ENCODE peak calls at places on chromosomes 6 and 20, in ten cellular contexts. One of them, this sample, is unnamed.

GRCh38 chr6:14638932-14639875 is 521.6 kb downstream of the CD83 start:
- DNase-seq in bronchial epithelial cell: peak
- DNase-seq in neural crest cell: no peak
- DNase-seq in sciatic nerve: no peak
- DNase-seq in heart right ventricle: peak
- DNase-seq in NCI-H146: peak
- DNase-seq in Daoy: peak
- DNase-seq in effector CD4-positive, alpha-beta T cell: no peak
- DNase-seq in fibroblast of the conjunctiva: no peak
- DNase-seq in Calu3: no peak
- DNase-seq in this sample: no peak

GRCh38 chr20:33002087-33002808 is 2.0 kb downstream of the SUN5 start:
- DNase-seq in heart right ventricle: no peak
- DNase-seq in fibroblast of the conjunctiva: no peak
- DNase-seq in NCI-H146: no peak
- DNase-seq in sciatic nerve: no peak
- DNase-seq in Daoy: no peak
- DNase-seq in Calu3: no peak
- DNase-seq in bronchial epithelial cell: no peak
- DNase-seq in effector CD4-positive, alpha-beta T cell: no peak
- DNase-seq in neural crest cell: no peak
- DNase-seq in this sample: no peak

GRCh38 chr6:169452117-169452868 is 198.6 kb upstream of the THBS2 start:
- DNase-seq in sciatic nerve: peak
- DNase-seq in heart right ventricle: peak
- DNase-seq in neural crest cell: no peak
- DNase-seq in Daoy: peak
- DNase-seq in Calu3: peak
- DNase-seq in bronchial epithelial cell: peak
- DNase-seq in effector CD4-positive, alpha-beta T cell: no peak
- DNase-seq in fibroblast of the conjunctiva: peak
- DNase-seq in NCI-H146: peak
- DNase-seq in this sample: no peak

GRCh38 chr6:158066161-158066781 is 84.6 kb downstream of the SYNJ2 start:
- DNase-seq in effector CD4-positive, alpha-beta T cell: no peak
- DNase-seq in NCI-H146: no peak
- DNase-seq in Calu3: no peak
- DNase-seq in sciatic nerve: no peak
- DNase-seq in Daoy: peak
- DNase-seq in fibroblast of the conjunctiva: no peak
- DNase-seq in heart right ventricle: no peak
- DNase-seq in neural crest cell: no peak
- DNase-seq in bronchial epithelial cell: no peak
- DNase-seq in this sample: no peak

GRCh38 chr6:13089296-13089994 is 238.9 kb downstream of the TBC1D7 start:
- DNase-seq in heart right ventricle: no peak
- DNase-seq in neural crest cell: no peak
- DNase-seq in Daoy: no peak
- DNase-seq in sciatic nerve: no peak
- DNase-seq in Calu3: no peak
- DNase-seq in bronchial epithelial cell: peak
- DNase-seq in effector CD4-positive, alpha-beta T cell: no peak
- DNase-seq in fibroblast of the conjunctiva: no peak
- DNase-seq in NCI-H146: no peak
- DNase-seq in this sample: no peak

GRCh38 chr6:116191881-116192280 is 62.0 kb downstream of the TSPYL4 start:
- DNase-seq in sciatic nerve: no peak
- DNase-seq in Daoy: no peak
- DNase-seq in heart right ventricle: no peak
- DNase-seq in neural crest cell: no peak
- DNase-seq in effector CD4-positive, alpha-beta T cell: no peak
- DNase-seq in Calu3: no peak
- DNase-seq in fibroblast of the conjunctiva: no peak
- DNase-seq in NCI-H146: no peak
- DNase-seq in bronchial epithelial cell: no peak
- DNase-seq in this sample: no peak

GRCh38 chr6:33908025-33908424 is 104.2 kb upstream of the MLN start:
- DNase-seq in NCI-H146: no peak
- DNase-seq in neural crest cell: no peak
- DNase-seq in heart right ventricle: no peak
- DNase-seq in Daoy: no peak
- DNase-seq in bronchial epithelial cell: no peak
- DNase-seq in sciatic nerve: no peak
- DNase-seq in effector CD4-positive, alpha-beta T cell: no peak
- DNase-seq in Calu3: no peak
- DNase-seq in fibroblast of the conjunctiva: no peak
- DNase-seq in this sample: no peak

GRCh38 chr6:169188051-169188863 is 65.4 kb downstream of the THBS2 start:
- DNase-seq in heart right ventricle: no peak
- DNase-seq in Daoy: peak
- DNase-seq in neural crest cell: no peak
- DNase-seq in Calu3: no peak
- DNase-seq in sciatic nerve: no peak
- DNase-seq in bronchial epithelial cell: peak
- DNase-seq in effector CD4-positive, alpha-beta T cell: no peak
- DNase-seq in NCI-H146: peak
- DNase-seq in fibroblast of the conjunctiva: no peak
- DNase-seq in this sample: no peak

GRCh38 chr6:105519954-105520353 is 117.1 kb upstream of the PREP start:
- DNase-seq in neural crest cell: no peak
- DNase-seq in bronchial epithelial cell: peak
- DNase-seq in sciatic nerve: no peak
- DNase-seq in NCI-H146: no peak
- DNase-seq in fibroblast of the conjunctiva: no peak
- DNase-seq in effector CD4-positive, alpha-beta T cell: no peak
- DNase-seq in Daoy: peak
- DNase-seq in heart right ventricle: no peak
- DNase-seq in Calu3: no peak
- DNase-seq in this sample: no peak

GRCh38 chr6:129030231-129030630 is 147.3 kb downstream of the LAMA2 start:
- DNase-seq in Daoy: no peak
- DNase-seq in neural crest cell: no peak
- DNase-seq in fibroblast of the conjunctiva: peak
- DNase-seq in sciatic nerve: no peak
- DNase-seq in NCI-H146: no peak
- DNase-seq in effector CD4-positive, alpha-beta T cell: no peak
- DNase-seq in heart right ventricle: no peak
- DNase-seq in bronchial epithelial cell: no peak
- DNase-seq in Calu3: no peak
- DNase-seq in this sample: no peak

GRCh38 chr6:124076336-124077048 is 272.8 kb downstream of the NKAIN2 start:
- DNase-seq in fibroblast of the conjunctiva: peak
- DNase-seq in NCI-H146: peak
- DNase-seq in Calu3: no peak
- DNase-seq in heart right ventricle: no peak
- DNase-seq in neural crest cell: no peak
- DNase-seq in bronchial epithelial cell: no peak
- DNase-seq in sciatic nerve: no peak
- DNase-seq in Daoy: no peak
- DNase-seq in effector CD4-positive, alpha-beta T cell: no peak
- DNase-seq in this sample: no peak

GRCh38 chr6:44264154-44265002 is 973 bp downstream of the NFKBIE start:
- DNase-seq in effector CD4-positive, alpha-beta T cell: peak
- DNase-seq in bronchial epithelial cell: no peak
- DNase-seq in NCI-H146: no peak
- DNase-seq in Daoy: peak
- DNase-seq in heart right ventricle: no peak
- DNase-seq in fibroblast of the conjunctiva: no peak
- DNase-seq in neural crest cell: no peak
- DNase-seq in Calu3: peak
- DNase-seq in sciatic nerve: no peak
- DNase-seq in this sample: no peak

GRCh38 chr6:10237284-10238043 is 177.4 kb downstream of the TFAP2A start:
- DNase-seq in Calu3: peak
- DNase-seq in bronchial epithelial cell: peak
- DNase-seq in heart right ventricle: no peak
- DNase-seq in sciatic nerve: no peak
- DNase-seq in effector CD4-positive, alpha-beta T cell: no peak
- DNase-seq in neural crest cell: no peak
- DNase-seq in Daoy: peak
- DNase-seq in fibroblast of the conjunctiva: no peak
- DNase-seq in NCI-H146: no peak
- DNase-seq in this sample: no peak

GRCh38 chr6:159935633-159936032 is 33.2 kb upstream of the IGF2R start:
- DNase-seq in bronchial epithelial cell: peak
- DNase-seq in fibroblast of the conjunctiva: no peak
- DNase-seq in neural crest cell: no peak
- DNase-seq in Calu3: no peak
- DNase-seq in Daoy: no peak
- DNase-seq in NCI-H146: no peak
- DNase-seq in effector CD4-positive, alpha-beta T cell: no peak
- DNase-seq in heart right ventricle: no peak
- DNase-seq in sciatic nerve: no peak
- DNase-seq in this sample: no peak

GRCh38 chr6:26363882-26364825 is 844 bp upstream of the BTN3A2 start:
- DNase-seq in neural crest cell: no peak
- DNase-seq in effector CD4-positive, alpha-beta T cell: no peak
- DNase-seq in sciatic nerve: no peak
- DNase-seq in Daoy: peak
- DNase-seq in fibroblast of the conjunctiva: no peak
- DNase-seq in bronchial epithelial cell: no peak
- DNase-seq in Calu3: no peak
- DNase-seq in heart right ventricle: no peak
- DNase-seq in NCI-H146: no peak
- DNase-seq in this sample: no peak

GRCh38 chr6:34131326-34132081 is 14.4 kb downstream of the GRM4 start:
- DNase-seq in Calu3: no peak
- DNase-seq in heart right ventricle: no peak
- DNase-seq in sciatic nerve: no peak
- DNase-seq in neural crest cell: no peak
- DNase-seq in fibroblast of the conjunctiva: no peak
- DNase-seq in effector CD4-positive, alpha-beta T cell: no peak
- DNase-seq in bronchial epithelial cell: no peak
- DNase-seq in NCI-H146: peak
- DNase-seq in Daoy: no peak
- DNase-seq in this sample: no peak

GRCh38 chr6:45212976-45213375 is 115.2 kb upstream of the RUNX2 start:
- DNase-seq in Calu3: no peak
- DNase-seq in neural crest cell: no peak
- DNase-seq in Daoy: peak
- DNase-seq in fibroblast of the conjunctiva: no peak
- DNase-seq in NCI-H146: no peak
- DNase-seq in heart right ventricle: no peak
- DNase-seq in effector CD4-positive, alpha-beta T cell: no peak
- DNase-seq in bronchial epithelial cell: peak
- DNase-seq in sciatic nerve: no peak
- DNase-seq in this sample: no peak

GRCh38 chr6:130585587-130585986 is 219.8 kb downstream of the TMEM200A start:
- DNase-seq in bronchial epithelial cell: no peak
- DNase-seq in NCI-H146: no peak
- DNase-seq in heart right ventricle: no peak
- DNase-seq in Calu3: no peak
- DNase-seq in sciatic nerve: no peak
- DNase-seq in Daoy: no peak
- DNase-seq in neural crest cell: no peak
- DNase-seq in effector CD4-positive, alpha-beta T cell: no peak
- DNase-seq in fibroblast of the conjunctiva: no peak
- DNase-seq in this sample: no peak

GRCh38 chr6:90701146-90701781 is 114.4 kb upstream of the MAP3K7 start:
- DNase-seq in Daoy: peak
- DNase-seq in effector CD4-positive, alpha-beta T cell: no peak
- DNase-seq in fibroblast of the conjunctiva: no peak
- DNase-seq in NCI-H146: peak
- DNase-seq in Calu3: peak
- DNase-seq in bronchial epithelial cell: no peak
- DNase-seq in heart right ventricle: no peak
- DNase-seq in neural crest cell: no peak
- DNase-seq in sciatic nerve: no peak
- DNase-seq in this sample: no peak

GRCh38 chr6:381742-382461 is 9.7 kb upstream of the IRF4 start:
- DNase-seq in Calu3: no peak
- DNase-seq in heart right ventricle: no peak
- DNase-seq in neural crest cell: no peak
- DNase-seq in bronchial epithelial cell: no peak
- DNase-seq in effector CD4-positive, alpha-beta T cell: no peak
- DNase-seq in Daoy: no peak
- DNase-seq in fibroblast of the conjunctiva: no peak
- DNase-seq in sciatic nerve: peak
- DNase-seq in NCI-H146: no peak
- DNase-seq in this sample: no peak

GRCh38 chr6:28747631-28748157 is 176.1 kb downstream of the TRIM27 start:
- DNase-seq in heart right ventricle: no peak
- DNase-seq in neural crest cell: peak
- DNase-seq in bronchial epithelial cell: peak
- DNase-seq in sciatic nerve: no peak
- DNase-seq in Calu3: peak
- DNase-seq in fibroblast of the conjunctiva: peak
- DNase-seq in NCI-H146: peak
- DNase-seq in Daoy: peak
- DNase-seq in effector CD4-positive, alpha-beta T cell: no peak
- DNase-seq in this sample: no peak

GRCh38 chr6:168134399-168135201 is 55.6 kb upstream of the FRMD1 start:
- DNase-seq in sciatic nerve: no peak
- DNase-seq in neural crest cell: no peak
- DNase-seq in bronchial epithelial cell: no peak
- DNase-seq in Daoy: no peak
- DNase-seq in heart right ventricle: no peak
- DNase-seq in fibroblast of the conjunctiva: no peak
- DNase-seq in effector CD4-positive, alpha-beta T cell: no peak
- DNase-seq in Calu3: no peak
- DNase-seq in NCI-H146: no peak
- DNase-seq in this sample: no peak

GRCh38 chr6:42075159-42075838 is 25.0 kb downstream of the TAF8 start:
- DNase-seq in heart right ventricle: peak
- DNase-seq in fibroblast of the conjunctiva: peak
- DNase-seq in neural crest cell: peak
- DNase-seq in NCI-H146: peak
- DNase-seq in effector CD4-positive, alpha-beta T cell: peak
- DNase-seq in Daoy: peak
- DNase-seq in bronchial epithelial cell: peak
- DNase-seq in sciatic nerve: peak
- DNase-seq in Calu3: peak
- DNase-seq in this sample: no peak

GRCh38 chr20:59676126-59676876 is 72.0 kb downstream of the PHACTR3 start:
- DNase-seq in bronchial epithelial cell: no peak
- DNase-seq in heart right ventricle: no peak
- DNase-seq in effector CD4-positive, alpha-beta T cell: no peak
- DNase-seq in Daoy: no peak
- DNase-seq in sciatic nerve: no peak
- DNase-seq in NCI-H146: no peak
- DNase-seq in fibroblast of the conjunctiva: no peak
- DNase-seq in neural crest cell: no peak
- DNase-seq in Calu3: no peak
- DNase-seq in this sample: no peak

GRCh38 chr6:150250826-150251225 is 108.0 kb downstream of the PPP1R14C start:
- DNase-seq in bronchial epithelial cell: peak
- DNase-seq in effector CD4-positive, alpha-beta T cell: no peak
- DNase-seq in neural crest cell: no peak
- DNase-seq in Daoy: peak
- DNase-seq in sciatic nerve: no peak
- DNase-seq in fibroblast of the conjunctiva: peak
- DNase-seq in heart right ventricle: peak
- DNase-seq in Calu3: no peak
- DNase-seq in NCI-H146: peak
- DNase-seq in this sample: no peak

This sample was measured in putamen.